ENCODE peak calls at places on chromosomes 12 and 14, in ten cellular contexts. One of them, this sample, is unnamed.

GRCh38 chr12:8639936-8640335 is 22.7 kb downstream of the MFAP5 start:
- DNase-seq in heart left ventricle: no peak
- DNase-seq in GM03348: no peak
- DNase-seq in stimulated activated CD4-positive, alpha-beta T cell treated with anti-CD3 and anti-CD28 coated beads, Interleukin-2, amount 100 ng/mL, for 48 hours: no peak
- DNase-seq in LoVo: no peak
- DNase-seq in HTR-8/SVneo: no peak
- DNase-seq in sciatic nerve: no peak
- DNase-seq in putamen: no peak
- DNase-seq in mucosa of descending colon: no peak
- DNase-seq in Karpas-422: no peak
- DNase-seq in this sample: no peak

GRCh38 chr12:92574046-92574783 is 128.6 kb upstream of the PLEKHG7 start:
- DNase-seq in heart left ventricle: no peak
- DNase-seq in GM03348: no peak
- DNase-seq in stimulated activated CD4-positive, alpha-beta T cell treated with anti-CD3 and anti-CD28 coated beads, Interleukin-2, amount 100 ng/mL, for 48 hours: no peak
- DNase-seq in LoVo: no peak
- DNase-seq in HTR-8/SVneo: no peak
- DNase-seq in sciatic nerve: no peak
- DNase-seq in putamen: no peak
- DNase-seq in mucosa of descending colon: no peak
- DNase-seq in Karpas-422: peak
- DNase-seq in this sample: no peak

GRCh38 chr12:64392221-64392620 is 1.7 kb upstream of the C12orf56 start:
- DNase-seq in heart left ventricle: no peak
- DNase-seq in GM03348: peak
- DNase-seq in stimulated activated CD4-positive, alpha-beta T cell treated with anti-CD3 and anti-CD28 coated beads, Interleukin-2, amount 100 ng/mL, for 48 hours: no peak
- DNase-seq in LoVo: no peak
- DNase-seq in HTR-8/SVneo: peak
- DNase-seq in sciatic nerve: no peak
- DNase-seq in putamen: no peak
- DNase-seq in mucosa of descending colon: peak
- DNase-seq in Karpas-422: peak
- DNase-seq in this sample: no peak

GRCh38 chr14:51087024-51087423 is 7.9 kb downstream of the TRIM9 start:
- DNase-seq in heart left ventricle: no peak
- DNase-seq in GM03348: no peak
- DNase-seq in stimulated activated CD4-positive, alpha-beta T cell treated with anti-CD3 and anti-CD28 coated beads, Interleukin-2, amount 100 ng/mL, for 48 hours: no peak
- DNase-seq in LoVo: peak
- DNase-seq in HTR-8/SVneo: peak
- DNase-seq in sciatic nerve: no peak
- DNase-seq in putamen: no peak
- DNase-seq in mucosa of descending colon: peak
- DNase-seq in Karpas-422: no peak
- DNase-seq in this sample: no peak

GRCh38 chr12:67365131-67365530 is 96.0 kb downstream of the CAND1 start:
- DNase-seq in heart left ventricle: no peak
- DNase-seq in GM03348: no peak
- DNase-seq in stimulated activated CD4-positive, alpha-beta T cell treated with anti-CD3 and anti-CD28 coated beads, Interleukin-2, amount 100 ng/mL, for 48 hours: no peak
- DNase-seq in LoVo: no peak
- DNase-seq in HTR-8/SVneo: no peak
- DNase-seq in sciatic nerve: no peak
- DNase-seq in putamen: no peak
- DNase-seq in mucosa of descending colon: no peak
- DNase-seq in Karpas-422: no peak
- DNase-seq in this sample: no peak

GRCh38 chr12:89988156-89988555 is 279.5 kb upstream of the ATP2B1 start:
- DNase-seq in heart left ventricle: no peak
- DNase-seq in GM03348: no peak
- DNase-seq in stimulated activated CD4-positive, alpha-beta T cell treated with anti-CD3 and anti-CD28 coated beads, Interleukin-2, amount 100 ng/mL, for 48 hours: no peak
- DNase-seq in LoVo: no peak
- DNase-seq in HTR-8/SVneo: no peak
- DNase-seq in sciatic nerve: no peak
- DNase-seq in putamen: no peak
- DNase-seq in mucosa of descending colon: no peak
- DNase-seq in Karpas-422: no peak
- DNase-seq in this sample: no peak

GRCh38 chr14:72708708-72709475 is 185.0 kb downstream of the DPF3 start:
- DNase-seq in heart left ventricle: no peak
- DNase-seq in GM03348: no peak
- DNase-seq in stimulated activated CD4-positive, alpha-beta T cell treated with anti-CD3 and anti-CD28 coated beads, Interleukin-2, amount 100 ng/mL, for 48 hours: no peak
- DNase-seq in LoVo: peak
- DNase-seq in HTR-8/SVneo: no peak
- DNase-seq in sciatic nerve: no peak
- DNase-seq in putamen: peak
- DNase-seq in mucosa of descending colon: no peak
- DNase-seq in Karpas-422: no peak
- DNase-seq in this sample: no peak

GRCh38 chr12:45377815-45378214 is 161.9 kb downstream of the ANO6 start:
- DNase-seq in heart left ventricle: no peak
- DNase-seq in GM03348: no peak
- DNase-seq in stimulated activated CD4-positive, alpha-beta T cell treated with anti-CD3 and anti-CD28 coated beads, Interleukin-2, amount 100 ng/mL, for 48 hours: no peak
- DNase-seq in LoVo: no peak
- DNase-seq in HTR-8/SVneo: no peak
- DNase-seq in sciatic nerve: no peak
- DNase-seq in putamen: no peak
- DNase-seq in mucosa of descending colon: no peak
- DNase-seq in Karpas-422: no peak
- DNase-seq in this sample: no peak

GRCh38 chr12:41441180-41441579 is 253.1 kb downstream of the PDZRN4 start:
- DNase-seq in heart left ventricle: no peak
- DNase-seq in GM03348: no peak
- DNase-seq in stimulated activated CD4-positive, alpha-beta T cell treated with anti-CD3 and anti-CD28 coated beads, Interleukin-2, amount 100 ng/mL, for 48 hours: no peak
- DNase-seq in LoVo: no peak
- DNase-seq in HTR-8/SVneo: no peak
- DNase-seq in sciatic nerve: no peak
- DNase-seq in putamen: no peak
- DNase-seq in mucosa of descending colon: no peak
- DNase-seq in Karpas-422: peak
- DNase-seq in this sample: no peak

GRCh38 chr14:105055736-105056302 is 9.4 kb downstream of the GPR132 start:
- DNase-seq in heart left ventricle: no peak
- DNase-seq in GM03348: no peak
- DNase-seq in stimulated activated CD4-positive, alpha-beta T cell treated with anti-CD3 and anti-CD28 coated beads, Interleukin-2, amount 100 ng/mL, for 48 hours: no peak
- DNase-seq in LoVo: no peak
- DNase-seq in HTR-8/SVneo: no peak
- DNase-seq in sciatic nerve: no peak
- DNase-seq in putamen: no peak
- DNase-seq in mucosa of descending colon: no peak
- DNase-seq in Karpas-422: peak
- DNase-seq in this sample: no peak

GRCh38 chr12:50207424-50207823 is 40.3 kb upstream of the CERS5 start:
- DNase-seq in heart left ventricle: no peak
- DNase-seq in GM03348: no peak
- DNase-seq in stimulated activated CD4-positive, alpha-beta T cell treated with anti-CD3 and anti-CD28 coated beads, Interleukin-2, amount 100 ng/mL, for 48 hours: no peak
- DNase-seq in LoVo: no peak
- DNase-seq in HTR-8/SVneo: no peak
- DNase-seq in sciatic nerve: no peak
- DNase-seq in putamen: no peak
- DNase-seq in mucosa of descending colon: no peak
- DNase-seq in Karpas-422: peak
- DNase-seq in this sample: no peak

GRCh38 chr14:94391284-94391914 is 3.0 kb upstream of the SERPINA1 start:
- DNase-seq in heart left ventricle: no peak
- DNase-seq in GM03348: no peak
- DNase-seq in stimulated activated CD4-positive, alpha-beta T cell treated with anti-CD3 and anti-CD28 coated beads, Interleukin-2, amount 100 ng/mL, for 48 hours: no peak
- DNase-seq in LoVo: no peak
- DNase-seq in HTR-8/SVneo: no peak
- DNase-seq in sciatic nerve: no peak
- DNase-seq in putamen: no peak
- DNase-seq in mucosa of descending colon: no peak
- DNase-seq in Karpas-422: no peak
- DNase-seq in this sample: no peak

GRCh38 chr12:98939926-98940325 is 294.8 kb downstream of the APAF1 start:
- DNase-seq in heart left ventricle: no peak
- DNase-seq in GM03348: no peak
- DNase-seq in stimulated activated CD4-positive, alpha-beta T cell treated with anti-CD3 and anti-CD28 coated beads, Interleukin-2, amount 100 ng/mL, for 48 hours: no peak
- DNase-seq in LoVo: no peak
- DNase-seq in HTR-8/SVneo: no peak
- DNase-seq in sciatic nerve: no peak
- DNase-seq in putamen: no peak
- DNase-seq in mucosa of descending colon: no peak
- DNase-seq in Karpas-422: no peak
- DNase-seq in this sample: no peak

GRCh38 chr14:61387076-61387475 is 65.7 kb downstream of the PRKCH start:
- DNase-seq in heart left ventricle: no peak
- DNase-seq in GM03348: no peak
- DNase-seq in stimulated activated CD4-positive, alpha-beta T cell treated with anti-CD3 and anti-CD28 coated beads, Interleukin-2, amount 100 ng/mL, for 48 hours: no peak
- DNase-seq in LoVo: no peak
- DNase-seq in HTR-8/SVneo: no peak
- DNase-seq in sciatic nerve: no peak
- DNase-seq in putamen: no peak
- DNase-seq in mucosa of descending colon: no peak
- DNase-seq in Karpas-422: no peak
- DNase-seq in this sample: no peak

GRCh38 chr12:1908758-1909157 is 9.7 kb downstream of the CACNA2D4 start:
- DNase-seq in heart left ventricle: no peak
- DNase-seq in GM03348: peak
- DNase-seq in stimulated activated CD4-positive, alpha-beta T cell treated with anti-CD3 and anti-CD28 coated beads, Interleukin-2, amount 100 ng/mL, for 48 hours: no peak
- DNase-seq in LoVo: no peak
- DNase-seq in HTR-8/SVneo: no peak
- DNase-seq in sciatic nerve: peak
- DNase-seq in putamen: no peak
- DNase-seq in mucosa of descending colon: no peak
- DNase-seq in Karpas-422: no peak
- DNase-seq in this sample: no peak

GRCh38 chr12:7501031-7501585 is 2.5 kb downstream of the CD163 start:
- DNase-seq in heart left ventricle: no peak
- DNase-seq in GM03348: no peak
- DNase-seq in stimulated activated CD4-positive, alpha-beta T cell treated with anti-CD3 and anti-CD28 coated beads, Interleukin-2, amount 100 ng/mL, for 48 hours: no peak
- DNase-seq in LoVo: no peak
- DNase-seq in HTR-8/SVneo: no peak
- DNase-seq in sciatic nerve: no peak
- DNase-seq in putamen: no peak
- DNase-seq in mucosa of descending colon: no peak
- DNase-seq in Karpas-422: no peak
- DNase-seq in this sample: no peak

GRCh38 chr12:53585726-53586125 is 40.5 kb downstream of the ATF7 start:
- DNase-seq in heart left ventricle: no peak
- DNase-seq in GM03348: no peak
- DNase-seq in stimulated activated CD4-positive, alpha-beta T cell treated with anti-CD3 and anti-CD28 coated beads, Interleukin-2, amount 100 ng/mL, for 48 hours: no peak
- DNase-seq in LoVo: no peak
- DNase-seq in HTR-8/SVneo: no peak
- DNase-seq in sciatic nerve: no peak
- DNase-seq in putamen: no peak
- DNase-seq in mucosa of descending colon: no peak
- DNase-seq in Karpas-422: no peak
- DNase-seq in this sample: no peak

GRCh38 chr14:62957562-62957961 is 87.7 kb downstream of the KCNH5 start:
- DNase-seq in heart left ventricle: no peak
- DNase-seq in GM03348: peak
- DNase-seq in stimulated activated CD4-positive, alpha-beta T cell treated with anti-CD3 and anti-CD28 coated beads, Interleukin-2, amount 100 ng/mL, for 48 hours: no peak
- DNase-seq in LoVo: no peak
- DNase-seq in HTR-8/SVneo: peak
- DNase-seq in sciatic nerve: no peak
- DNase-seq in putamen: no peak
- DNase-seq in mucosa of descending colon: no peak
- DNase-seq in Karpas-422: peak
- DNase-seq in this sample: no peak

GRCh38 chr14:31092160-31092708 is 66.1 kb upstream of the STRN3 start:
- DNase-seq in heart left ventricle: no peak
- DNase-seq in GM03348: no peak
- DNase-seq in stimulated activated CD4-positive, alpha-beta T cell treated with anti-CD3 and anti-CD28 coated beads, Interleukin-2, amount 100 ng/mL, for 48 hours: no peak
- DNase-seq in LoVo: no peak
- DNase-seq in HTR-8/SVneo: no peak
- DNase-seq in sciatic nerve: no peak
- DNase-seq in putamen: no peak
- DNase-seq in mucosa of descending colon: no peak
- DNase-seq in Karpas-422: no peak
- DNase-seq in this sample: no peak

GRCh38 chr14:71324767-71325272 is 417.6 kb downstream of the PCNX1 start:
- DNase-seq in heart left ventricle: no peak
- DNase-seq in GM03348: no peak
- DNase-seq in stimulated activated CD4-positive, alpha-beta T cell treated with anti-CD3 and anti-CD28 coated beads, Interleukin-2, amount 100 ng/mL, for 48 hours: peak
- DNase-seq in LoVo: no peak
- DNase-seq in HTR-8/SVneo: peak
- DNase-seq in sciatic nerve: no peak
- DNase-seq in putamen: no peak
- DNase-seq in mucosa of descending colon: peak
- DNase-seq in Karpas-422: no peak
- DNase-seq in this sample: no peak

GRCh38 chr12:56628671-56629458 is 1.3 kb downstream of the BAZ2A start:
- DNase-seq in heart left ventricle: peak
- DNase-seq in GM03348: peak
- DNase-seq in stimulated activated CD4-positive, alpha-beta T cell treated with anti-CD3 and anti-CD28 coated beads, Interleukin-2, amount 100 ng/mL, for 48 hours: peak
- DNase-seq in LoVo: peak
- DNase-seq in HTR-8/SVneo: no peak
- DNase-seq in sciatic nerve: peak
- DNase-seq in putamen: peak
- DNase-seq in mucosa of descending colon: peak
- DNase-seq in Karpas-422: peak
- DNase-seq in this sample: no peak

GRCh38 chr12:32559434-32559833 is 119.7 kb upstream of the DNM1L start:
- DNase-seq in heart left ventricle: no peak
- DNase-seq in GM03348: no peak
- DNase-seq in stimulated activated CD4-positive, alpha-beta T cell treated with anti-CD3 and anti-CD28 coated beads, Interleukin-2, amount 100 ng/mL, for 48 hours: no peak
- DNase-seq in LoVo: no peak
- DNase-seq in HTR-8/SVneo: no peak
- DNase-seq in sciatic nerve: no peak
- DNase-seq in putamen: no peak
- DNase-seq in mucosa of descending colon: no peak
- DNase-seq in Karpas-422: no peak
- DNase-seq in this sample: no peak

GRCh38 chr14:42814817-42815216 is 1208.1 kb downstream of the LRFN5 start:
- DNase-seq in heart left ventricle: no peak
- DNase-seq in GM03348: no peak
- DNase-seq in stimulated activated CD4-positive, alpha-beta T cell treated with anti-CD3 and anti-CD28 coated beads, Interleukin-2, amount 100 ng/mL, for 48 hours: no peak
- DNase-seq in LoVo: no peak
- DNase-seq in HTR-8/SVneo: no peak
- DNase-seq in sciatic nerve: no peak
- DNase-seq in putamen: no peak
- DNase-seq in mucosa of descending colon: no peak
- DNase-seq in Karpas-422: no peak
- DNase-seq in this sample: no peak

This sample was measured in GM12892.